ENCODE peak calls at places on chromosomes 6 and 20, in eight cellular contexts. Z is renal cortical epithelial cell, H is tibial artery, R is left ventricle myocardium inferior, P is GM04504, G is NCI-H2029, E is GM03348, M is AG04450. J is an unnamed sample.
A peak's percentile ranks its signal among the peaks of the same experiment; 100 is the strongest.

GRCh38 chr20:9066196-9066595 is 2.7 kb upstream of the PLCB4 start:
- DNase-seq in Z (peak; percentile 96), H (no peak), R (no peak), P (no peak), G (no peak), E (no peak), M (no peak), J (no peak)

GRCh38 chr6:132820629-132821381 is 6.4 kb downstream of the RPS12 start:
- DNase-seq in Z (no peak), H (no peak), R (no peak), P (no peak), G (no peak), E (no peak), M (no peak), J (no peak)

GRCh38 chr6:100913400-100914276 is 32.5 kb upstream of the ASCC3 start:
- DNase-seq in Z (no peak), H (no peak), R (no peak), P (no peak), G (no peak), E (no peak), M (no peak), J (no peak)

GRCh38 chr20:2066461-2067122 is 35.0 kb upstream of the STK35 start:
- DNase-seq in Z (no peak), H (no peak), R (no peak), P (no peak), G (no peak), E (no peak), M (no peak), J (no peak)

GRCh38 chr6:157019733-157020132 is 242.6 kb downstream of the ARID1B start:
- DNase-seq in Z (no peak), H (no peak), R (no peak), P (no peak), G (no peak), E (no peak), M (no peak), J (no peak)

GRCh38 chr20:36155991-36156390 is 1.5 kb downstream of the EPB41L1 start:
- DNase-seq in Z (no peak), H (no peak), R (no peak), P (no peak), G (no peak), E (no peak), M (no peak), J (no peak)

GRCh38 chr6:136236491-136237293 is 13.4 kb downstream of the MTFR2 start:
- DNase-seq in Z (no peak), H (no peak), R (no peak), P (no peak), G (no peak), E (no peak), M (no peak), J (no peak)

GRCh38 chr6:105193647-105194046 is 13.8 kb upstream of the POPDC3 start:
- DNase-seq in Z (peak; percentile 69), H (no peak), R (no peak), P (peak; percentile 86), G (no peak), E (peak; percentile 75), M (no peak), J (no peak)

GRCh38 chr6:135537782-135538301 is 40.3 kb upstream of the AHI1 start:
- DNase-seq in Z (peak; percentile 41), H (no peak), R (no peak), P (no peak), G (no peak), E (peak; percentile 51), M (no peak), J (peak; percentile 57)

GRCh38 chr6:150685860-150686259 is 86.2 kb downstream of the PLEKHG1 start:
- DNase-seq in Z (peak; percentile 29), H (no peak), R (no peak), P (no peak), G (peak; percentile 4), E (peak; percentile 21), M (no peak), J (no peak)

GRCh38 chr20:24565952-24566351 is 96.5 kb downstream of the SYNDIG1 start:
- DNase-seq in Z (no peak), H (no peak), R (no peak), P (no peak), G (no peak), E (no peak), M (no peak), J (no peak)

GRCh38 chr6:143536461-143536865 is 24.9 kb upstream of the FUCA2 start:
- DNase-seq in Z (no peak), H (peak; percentile 70), R (peak; percentile 55), P (no peak), G (no peak), E (no peak), M (no peak), J (peak; percentile 55)

GRCh38 chr6:34654061-34654460 is 42.5 kb downstream of the ILRUN start:
- DNase-seq in Z (no peak), H (no peak), R (no peak), P (no peak), G (no peak), E (no peak), M (no peak), J (no peak)

GRCh38 chr20:31861346-31862156 is 8.8 kb downstream of the DUSP15 start:
- DNase-seq in Z (no peak), H (no peak), R (peak; percentile 59), P (no peak), G (peak; percentile 79), E (peak; percentile 80), M (no peak), J (peak; percentile 49)

GRCh38 chr20:38222231-38222922 is 38.2 kb downstream of the KIAA1755 start:
- DNase-seq in Z (no peak), H (peak; percentile 77), R (peak; percentile 64), P (no peak), G (peak; percentile 47), E (peak; percentile 87), M (no peak), J (peak; percentile 42)

GRCh38 chr6:12404651-12405050 is 114.5 kb downstream of the EDN1 start:
- DNase-seq in Z (no peak), H (no peak), R (no peak), P (no peak), G (no peak), E (no peak), M (peak; percentile 23), J (no peak)

GRCh38 chr6:25442898-25443297 is 163.7 kb downstream of the CARMIL1 start:
- DNase-seq in Z (no peak), H (no peak), R (no peak), P (no peak), G (no peak), E (no peak), M (no peak), J (no peak)

GRCh38 chr6:23692184-23692583 is 433.8 kb upstream of the NRSN1 start:
- DNase-seq in Z (no peak), H (no peak), R (no peak), P (no peak), G (no peak), E (no peak), M (no peak), J (no peak)

GRCh38 chr20:4603724-4604123 is 118.0 kb upstream of the PRND start:
- DNase-seq in Z (no peak), H (no peak), R (no peak), P (no peak), G (no peak), E (no peak), M (peak; percentile 58), J (no peak)

GRCh38 chr20:549720-550496 is 6.3 kb upstream of the CSNK2A1 start:
- DNase-seq in Z (no peak), H (no peak), R (no peak), P (no peak), G (no peak), E (no peak), M (no peak), J (no peak)

GRCh38 chr20:37781626-37782025 is 87.8 kb downstream of the CTNNBL1 start:
- DNase-seq in Z (peak; percentile 0), H (no peak), R (no peak), P (no peak), G (no peak), E (no peak), M (no peak), J (no peak)

GRCh38 chr20:35334511-35335101 is 42.4 kb upstream of the FAM83C start:
- DNase-seq in Z (no peak), H (no peak), R (no peak), P (no peak), G (no peak), E (no peak), M (no peak), J (no peak)

GRCh38 chr20:20214757-20215275 is 153.1 kb upstream of the INSM1 start:
- DNase-seq in Z (no peak), H (no peak), R (no peak), P (no peak), G (peak; percentile 76), E (no peak), M (no peak), J (no peak)

GRCh38 chr6:156471000-156471399 is 306.2 kb upstream of the ARID1B start:
- DNase-seq in Z (no peak), H (no peak), R (no peak), P (no peak), G (no peak), E (no peak), M (no peak), J (no peak)

GRCh38 chr20:35870541-35871307 is 83.6 kb downstream of the SCAND1 start:
- DNase-seq in Z (no peak), H (no peak), R (no peak), P (no peak), G (no peak), E (no peak), M (no peak), J (no peak)

GRCh38 chr6:165834613-165835259 is 171.7 kb upstream of the PDE10A start:
- DNase-seq in Z (peak; percentile 84), H (no peak), R (peak; percentile 66), P (no peak), G (peak; percentile 98), E (no peak), M (no peak), J (no peak)